ENCODE peak calls at places on chromosomes 2 and 18, in eight cellular contexts. F is fibroblast of lung; J is bronchial epithelial cell; O is fibroblast of mammary gland; R is stimulated activated naive CD8-positive, alpha-beta T cell treated with anti-CD3 and anti-CD28 coated beads, Interleukin-15, Interleukin-2, amounts not matched to agents 100 U/mL and 50 U/mL, for 24 hours; B is AG04449; E is A172; I is stimulated activated CD8-positive, alpha-beta memory T cell treated with anti-CD3 and anti-CD28 coated beads, Interleukin-15, amount 100 ng/mL, for 24 hours. A is an unnamed sample.

GRCh38 chr2:54599914-54600313 is 123.5 kb upstream of the EML6 start:
- DNase-seq in F (peak; percentile 31), J (peak; percentile 93), O (no peak), R (peak; percentile 46), B (no peak), E (peak; percentile 94), I (no peak), A (peak; percentile 65)

GRCh38 chr2:140136366-140136765 is 1356.2 kb upstream of the NXPH2 start:
- DNase-seq in F (no peak), J (no peak), O (no peak), R (no peak), B (no peak), E (no peak), I (no peak), A (no peak)

GRCh38 chr2:177161741-177162440 is 50.7 kb upstream of the HNRNPA3 start:
- DNase-seq in F (peak; percentile 55), J (peak; percentile 56), O (peak; percentile 54), R (no peak), B (no peak), E (peak; percentile 32), I (no peak), A (no peak)

GRCh38 chr2:97775074-97775473 is 61.7 kb downstream of the ZAP70 start:
- DNase-seq in F (no peak), J (no peak), O (no peak), R (no peak), B (no peak), E (no peak), I (no peak), A (no peak)

GRCh38 chr2:67256892-67257291 is 140.2 kb upstream of the ETAA1 start:
- DNase-seq in F (peak; percentile 85), J (peak; percentile 40), O (peak; percentile 78), R (no peak), B (peak; percentile 91), E (no peak), I (no peak), A (no peak)

GRCh38 chr18:6661692-6662415 is 67.7 kb upstream of the ARHGAP28 start:
- DNase-seq in F (no peak), J (no peak), O (no peak), R (no peak), B (no peak), E (peak; percentile 48), I (no peak), A (no peak)

GRCh38 chr2:15092691-15093090 is 460.2 kb downstream of the LRATD1 start:
- DNase-seq in F (peak; percentile 47), J (peak; percentile 26), O (peak; percentile 30), R (no peak), B (peak; percentile 26), E (no peak), I (no peak), A (no peak)

GRCh38 chr2:120140866-120141265 is 82.3 kb downstream of the TMEM185B start:
- DNase-seq in F (no peak), J (no peak), O (no peak), R (no peak), B (no peak), E (no peak), I (no peak), A (no peak)

GRCh38 chr2:180983468-180984388 is 3.3 kb downstream of the UBE2E3 start:
- DNase-seq in F (peak; percentile 82), J (peak; percentile 60), O (peak; percentile 68), R (peak; percentile 13), B (no peak), E (peak; percentile 65), I (no peak), A (no peak)

GRCh38 chr18:2568129-2568528 is 3.2 kb downstream of the METTL4 start:
- DNase-seq in F (no peak), J (no peak), O (no peak), R (no peak), B (no peak), E (no peak), I (no peak), A (no peak)

GRCh38 chr2:127146071-127146725 is 39.2 kb upstream of the BIN1 start:
- DNase-seq in F (no peak), J (no peak), O (no peak), R (no peak), B (no peak), E (no peak), I (no peak), A (no peak)

GRCh38 chr2:181174880-181175590 is 194.6 kb downstream of the UBE2E3 start:
- DNase-seq in F (peak; percentile 86), J (peak; percentile 47), O (peak; percentile 31), R (no peak), B (no peak), E (no peak), I (no peak), A (no peak)

GRCh38 chr2:45845058-45845457 is 193.6 kb downstream of the PRKCE start:
- DNase-seq in F (no peak), J (no peak), O (no peak), R (no peak), B (no peak), E (no peak), I (no peak), A (no peak)

GRCh38 chr2:47173986-47174730 is 19.1 kb upstream of the STPG4 start:
- DNase-seq in F (no peak), J (no peak), O (no peak), R (no peak), B (no peak), E (no peak), I (no peak), A (no peak)

A was measured in heart left ventricle.